ENCODE peak calls at places on chromosomes 7 and 10, in six cellular contexts. One of them, this sample, is unnamed.
A peak's percentile ranks its signal among the peaks of the same experiment; 100 is the strongest.

GRCh38 chr7:95104739-95105138 is 197.3 kb downstream of the PPP1R9A start:
- DNase-seq in iPS DF 6.9: no peak
- DNase-seq in psoas muscle: no peak
- DNase-seq in mesendoderm: no peak
- DNase-seq in uterus: no peak
- DNase-seq in tibial artery: no peak
- DNase-seq in this sample: no peak

GRCh38 chr10:110372656-110373055 is 67.9 kb upstream of the SMNDC1 start:
- DNase-seq in iPS DF 6.9: no peak
- DNase-seq in mesendoderm: no peak
- DNase-seq in psoas muscle: no peak
- DNase-seq in uterus: no peak
- DNase-seq in tibial artery: no peak
- DNase-seq in this sample: no peak

GRCh38 chr10:58972576-58973234 is 203.7 kb upstream of the PHYHIPL start:
- DNase-seq in tibial artery: no peak
- DNase-seq in iPS DF 6.9: no peak
- DNase-seq in psoas muscle: no peak
- DNase-seq in mesendoderm: peak; percentile 41
- DNase-seq in uterus: no peak
- DNase-seq in this sample: no peak

GRCh38 chr10:69088471-69088769 is 517 bp downstream of the SRGN start:
- DNase-seq in iPS DF 6.9: no peak
- DNase-seq in mesendoderm: no peak
- DNase-seq in uterus: no peak
- DNase-seq in tibial artery: no peak
- DNase-seq in psoas muscle: no peak
- DNase-seq in this sample: no peak

GRCh38 chr7:93043393-93043985 is 74.3 kb downstream of the SAMD9 start:
- DNase-seq in uterus: no peak
- DNase-seq in iPS DF 6.9: peak; percentile 16
- DNase-seq in psoas muscle: peak; percentile 25
- DNase-seq in mesendoderm: peak; percentile 47
- DNase-seq in tibial artery: no peak
- DNase-seq in this sample: no peak

GRCh38 chr10:4240641-4241197 is 455.7 kb upstream of the KLF6 start:
- DNase-seq in psoas muscle: no peak
- DNase-seq in tibial artery: no peak
- DNase-seq in iPS DF 6.9: no peak
- DNase-seq in mesendoderm: peak; percentile 57
- DNase-seq in uterus: no peak
- DNase-seq in this sample: no peak

GRCh38 chr7:38656976-38657375 is 25.8 kb upstream of the AMPH start:
- DNase-seq in psoas muscle: no peak
- DNase-seq in uterus: no peak
- DNase-seq in tibial artery: no peak
- DNase-seq in iPS DF 6.9: no peak
- DNase-seq in mesendoderm: no peak
- DNase-seq in this sample: no peak

GRCh38 chr10:16348891-16349290 is 87.9 kb upstream of the PTER start:
- DNase-seq in tibial artery: no peak
- DNase-seq in psoas muscle: no peak
- DNase-seq in mesendoderm: no peak
- DNase-seq in uterus: no peak
- DNase-seq in iPS DF 6.9: peak; percentile 7
- DNase-seq in this sample: no peak

GRCh38 chr10:61840403-61840802 is 61.1 kb upstream of the ARID5B start:
- DNase-seq in uterus: no peak
- DNase-seq in psoas muscle: no peak
- DNase-seq in mesendoderm: no peak
- DNase-seq in iPS DF 6.9: no peak
- DNase-seq in tibial artery: no peak
- DNase-seq in this sample: no peak

GRCh38 chr7:35681630-35682029 is 13.3 kb downstream of the HERPUD2 start:
- DNase-seq in mesendoderm: no peak
- DNase-seq in tibial artery: no peak
- DNase-seq in psoas muscle: no peak
- DNase-seq in iPS DF 6.9: no peak
- DNase-seq in uterus: no peak
- DNase-seq in this sample: no peak

DNA sequence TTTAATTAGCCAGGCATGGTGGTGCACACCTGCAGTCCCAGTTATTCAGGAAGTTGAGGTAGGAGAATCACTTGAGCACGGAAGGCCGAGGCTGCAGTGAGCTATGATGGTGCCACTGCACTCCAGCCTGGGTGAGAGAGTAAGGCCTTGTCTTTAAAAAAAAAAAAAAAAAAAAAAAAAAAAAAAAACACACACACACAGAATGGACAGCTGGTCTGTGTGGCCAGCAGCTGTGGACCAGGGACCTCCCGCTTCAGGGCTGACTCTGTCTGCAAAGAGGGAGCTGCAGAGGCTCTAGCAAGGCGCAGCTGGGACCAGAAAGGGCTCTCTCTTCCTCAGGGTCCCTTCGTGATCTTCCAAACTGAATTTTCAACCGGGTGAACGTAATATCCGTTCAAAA is 53.6 kb upstream of the DNAAF5 start:
- DNase-seq in psoas muscle: no peak
- DNase-seq in iPS DF 6.9: no peak
- DNase-seq in mesendoderm: no peak
- DNase-seq in tibial artery: no peak
- DNase-seq in uterus: no peak
- DNase-seq in this sample: no peak
- H3K4me3 ChIP-seq in psoas muscle: no peak overlapping the region
- H3K4me3 ChIP-seq in iPS DF 6.9: no peak overlapping the region
- H3K4me3 ChIP-seq in mesendoderm: no peak overlapping the region
- H3K4me3 ChIP-seq in tibial artery: no peak overlapping the region
- H3K4me3 ChIP-seq in uterus: no peak overlapping the region
- H3K4me3 ChIP-seq in this sample: no peak overlapping the region

DNA sequence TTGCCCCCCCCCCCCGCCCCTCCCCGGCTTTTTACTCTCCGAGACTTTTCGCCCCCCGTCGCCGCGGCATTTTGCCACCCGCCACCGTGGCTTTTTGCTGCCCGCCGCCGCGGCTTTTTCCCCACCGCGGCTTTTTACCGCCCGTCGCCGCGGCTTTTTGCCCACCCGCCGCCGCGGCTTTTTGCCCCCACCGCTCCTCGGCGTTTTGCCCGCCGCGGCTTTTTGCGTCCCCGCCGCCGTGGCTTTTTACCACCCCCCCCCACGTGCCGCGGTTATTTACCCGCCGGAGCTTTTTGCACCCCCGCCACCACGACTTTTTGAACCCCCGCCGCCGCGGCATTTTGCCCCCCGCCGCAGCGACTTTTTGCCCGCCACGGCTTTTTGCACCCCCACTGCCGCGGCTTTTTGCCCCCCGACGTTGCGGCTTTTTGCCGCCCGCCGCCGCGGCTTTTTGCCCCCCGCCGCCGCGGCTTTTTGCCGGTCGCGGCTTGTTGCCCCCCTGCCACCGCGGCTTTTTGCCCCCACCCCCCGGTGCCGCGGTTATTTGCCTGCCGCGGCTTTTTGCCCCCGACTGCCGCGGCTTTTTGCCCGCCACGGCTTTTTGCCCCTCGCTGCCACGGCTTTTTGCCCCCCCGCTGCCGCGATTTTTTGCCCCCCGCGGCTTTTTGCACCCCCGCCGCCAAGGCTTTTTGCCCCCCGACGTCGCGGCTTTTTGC is 461.1 kb downstream of the ZNF33B start:
- DNase-seq in uterus: no peak
- DNase-seq in psoas muscle: no peak
- DNase-seq in tibial artery: no peak
- DNase-seq in mesendoderm: no peak
- DNase-seq in iPS DF 6.9: no peak
- DNase-seq in this sample: no peak
- H3K27ac ChIP-seq in uterus: no peak overlapping the region
- H3K27ac ChIP-seq in psoas muscle: no peak overlapping the region
- H3K27ac ChIP-seq in tibial artery: no peak overlapping the region
- H3K27ac ChIP-seq in mesendoderm: no peak overlapping the region
- H3K27ac ChIP-seq in iPS DF 6.9: no peak overlapping the region
- H3K27ac ChIP-seq in this sample: no peak overlapping the region

GRCh38 chr10:35423505-35424306 is 87.4 kb downstream of the CCNY start:
- DNase-seq in mesendoderm: no peak
- DNase-seq in tibial artery: no peak
- DNase-seq in uterus: no peak
- DNase-seq in iPS DF 6.9: no peak
- DNase-seq in psoas muscle: no peak
- DNase-seq in this sample: no peak

GRCh38 chr10:35426657-35427056 is 90.3 kb downstream of the CCNY start:
- DNase-seq in tibial artery: no peak
- DNase-seq in uterus: no peak
- DNase-seq in psoas muscle: no peak
- DNase-seq in mesendoderm: no peak
- DNase-seq in iPS DF 6.9: no peak
- DNase-seq in this sample: no peak

GRCh38 chr10:35425596-35425995 is 89.3 kb downstream of the CCNY start:
- DNase-seq in tibial artery: no peak
- DNase-seq in uterus: no peak
- DNase-seq in mesendoderm: no peak
- DNase-seq in psoas muscle: no peak
- DNase-seq in iPS DF 6.9: no peak
- DNase-seq in this sample: no peak

GRCh38 chr10:35422236-35422635 is 85.9 kb downstream of the CCNY start:
- DNase-seq in uterus: no peak
- DNase-seq in tibial artery: no peak
- DNase-seq in iPS DF 6.9: no peak
- DNase-seq in psoas muscle: no peak
- DNase-seq in mesendoderm: no peak
- DNase-seq in this sample: no peak

DNA sequence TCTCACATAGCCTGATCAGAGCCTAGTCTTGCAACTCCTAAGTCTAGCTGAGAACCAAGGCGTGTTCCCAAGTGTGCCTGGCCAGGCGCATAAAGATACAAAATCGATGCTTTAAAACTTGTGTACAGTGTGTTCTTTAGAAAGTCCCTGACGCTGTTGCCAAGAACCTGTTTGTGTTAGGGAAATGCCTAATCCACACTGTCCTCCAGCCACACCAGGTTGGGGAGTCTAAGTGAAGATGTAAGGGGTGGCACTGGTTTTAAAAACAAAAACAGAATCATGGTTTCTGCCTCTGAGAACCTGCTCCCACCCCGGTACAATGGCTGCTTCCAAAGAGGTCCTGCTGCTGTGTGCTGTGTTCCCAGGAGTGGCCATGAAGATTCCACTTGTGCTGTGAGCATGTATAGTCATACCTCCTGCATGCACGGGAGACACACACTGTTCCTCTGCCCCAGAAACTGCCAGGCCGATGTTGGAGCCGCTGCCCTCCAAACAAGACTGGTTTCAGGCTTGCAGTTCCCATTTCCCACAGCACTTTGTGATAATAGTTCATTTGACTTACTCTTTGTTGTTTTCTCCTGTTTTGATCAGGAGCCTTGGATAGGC is 88.5 kb downstream of the CCNY start:
- DNase-seq in uterus: no peak
- DNase-seq in psoas muscle: no peak
- DNase-seq in tibial artery: no peak
- DNase-seq in mesendoderm: no peak
- DNase-seq in iPS DF 6.9: no peak
- DNase-seq in this sample: no peak
- H3K4me1 ChIP-seq in uterus: peaks cover 31% of the 10 kb centered on the region
- H3K4me1 ChIP-seq in psoas muscle: peaks cover 54% of the 10 kb centered on the region
- H3K4me1 ChIP-seq in tibial artery: peaks cover 6% of the 10 kb centered on the region
- H3K4me1 ChIP-seq in mesendoderm: peaks cover 9% of the 10 kb centered on the region
- H3K4me1 ChIP-seq in iPS DF 6.9: peaks cover 10% of the 10 kb centered on the region
- H3K4me1 ChIP-seq in this sample: peaks cover 78% of the 10 kb centered on the region

DNA sequence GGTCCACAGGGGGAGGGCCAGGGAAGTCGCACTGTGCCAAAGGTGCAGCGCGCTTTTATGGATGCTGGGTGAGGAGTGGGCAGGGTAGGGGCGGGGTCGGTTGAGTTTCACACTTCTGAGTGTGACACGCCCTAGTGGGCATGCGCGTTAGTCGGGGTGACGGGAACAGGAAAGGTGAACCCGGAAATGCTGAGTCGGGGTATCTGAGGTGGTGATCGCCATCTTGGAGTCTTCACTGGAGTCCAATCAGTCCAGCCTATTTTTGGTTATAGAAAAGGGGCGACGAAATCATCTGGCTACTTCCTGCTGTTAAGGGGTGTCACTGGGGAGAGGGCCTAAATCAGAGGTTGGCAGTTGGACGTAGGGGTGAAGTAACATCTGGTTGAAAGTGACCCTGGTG is 40.8 kb downstream of the ZNF138 start:
- DNase-seq in tibial artery: no peak
- DNase-seq in psoas muscle: no peak
- DNase-seq in mesendoderm: no peak
- DNase-seq in uterus: no peak
- DNase-seq in iPS DF 6.9: no peak
- DNase-seq in this sample: no peak
- H3K4me3 ChIP-seq in tibial artery: no peak overlapping the region
- H3K4me3 ChIP-seq in psoas muscle: no peak overlapping the region
- H3K4me3 ChIP-seq in mesendoderm: no peak overlapping the region
- H3K4me3 ChIP-seq in uterus: no peak overlapping the region
- H3K4me3 ChIP-seq in iPS DF 6.9: no peak overlapping the region
- H3K4me3 ChIP-seq in this sample: no peak overlapping the region

GRCh38 chr7:36747251-36747968 is 23.1 kb upstream of the AOAH start:
- DNase-seq in tibial artery: no peak
- DNase-seq in psoas muscle: no peak
- DNase-seq in uterus: no peak
- DNase-seq in iPS DF 6.9: no peak
- DNase-seq in mesendoderm: peak; percentile 53
- DNase-seq in this sample: no peak
- H3K27ac ChIP-seq in tibial artery: no peak overlapping the region
- H3K27ac ChIP-seq in psoas muscle: no peak overlapping the region
- H3K27ac ChIP-seq in uterus: no peak overlapping the region
- H3K27ac ChIP-seq in iPS DF 6.9: no peak overlapping the region
- H3K27ac ChIP-seq in mesendoderm: no peak overlapping the region
- H3K27ac ChIP-seq in this sample: no peak overlapping the region